ENCODE peak calls at places on chromosome 2, in five cellular contexts. One of them, this sample, is unnamed. For H3K27me3, the result is how much of the 10 kb centered on the place peaks cover.

GRCh38 chr2:150644298-150645067 is 157.0 kb upstream of the RND3 start:
- DNase-seq in esophagus muscularis mucosa: no peak
- DNase-seq in Peyer's patch: no peak
- DNase-seq in endodermal cell: no peak
- DNase-seq in pancreas: no peak
- DNase-seq in this sample: no peak

GRCh38 chr2:144324446-144325045 is 195.4 kb downstream of the ZEB2 start:
- DNase-seq in esophagus muscularis mucosa: no peak
- DNase-seq in Peyer's patch: no peak
- DNase-seq in endodermal cell: no peak
- DNase-seq in pancreas: no peak
- DNase-seq in this sample: no peak

GRCh38 chr2:60550151-60550983 is 3.1 kb downstream of the BCL11A start:
- DNase-seq in esophagus muscularis mucosa: no peak
- DNase-seq in Peyer's patch: peak
- DNase-seq in endodermal cell: peak
- DNase-seq in pancreas: peak
- DNase-seq in this sample: peak

GRCh38 chr2:184067502-184067901 is 530.8 kb upstream of the ZNF804A start:
- DNase-seq in esophagus muscularis mucosa: no peak
- DNase-seq in Peyer's patch: no peak
- DNase-seq in endodermal cell: peak
- DNase-seq in pancreas: no peak
- DNase-seq in this sample: no peak

GRCh38 chr2:226185613-226186211 is 613.9 kb downstream of the IRS1 start:
- DNase-seq in esophagus muscularis mucosa: no peak
- DNase-seq in Peyer's patch: no peak
- DNase-seq in endodermal cell: no peak
- DNase-seq in pancreas: no peak
- DNase-seq in this sample: no peak

GRCh38 chr2:128395196-128395595 is 76.5 kb upstream of the HS6ST1 start:
- DNase-seq in esophagus muscularis mucosa: no peak
- DNase-seq in Peyer's patch: no peak
- DNase-seq in endodermal cell: peak
- DNase-seq in pancreas: no peak
- DNase-seq in this sample: no peak

GRCh38 chr2:979286-979928 is 28.8 kb downstream of the SNTG2 start:
- DNase-seq in esophagus muscularis mucosa: peak
- DNase-seq in Peyer's patch: no peak
- DNase-seq in endodermal cell: peak
- DNase-seq in pancreas: no peak
- DNase-seq in this sample: no peak

GRCh38 chr2:37774976-37775907 is 103.8 kb upstream of the CDC42EP3 start:
- DNase-seq in esophagus muscularis mucosa: no peak
- DNase-seq in Peyer's patch: no peak
- DNase-seq in endodermal cell: no peak
- DNase-seq in pancreas: no peak
- DNase-seq in this sample: no peak

GRCh38 chr2:152037711-152038110 is 61.1 kb downstream of the CACNB4 start:
- DNase-seq in esophagus muscularis mucosa: no peak
- DNase-seq in Peyer's patch: no peak
- DNase-seq in endodermal cell: peak
- DNase-seq in pancreas: no peak
- DNase-seq in this sample: peak

GRCh38 chr2:181785677-181786344 is 105.5 kb upstream of the NEUROD1 start:
- DNase-seq in esophagus muscularis mucosa: no peak
- DNase-seq in Peyer's patch: no peak
- DNase-seq in endodermal cell: no peak
- DNase-seq in pancreas: no peak
- DNase-seq in this sample: no peak

GRCh38 chr2:220001693-220002260 is 374.3 kb downstream of the SLC4A3 start:
- DNase-seq in esophagus muscularis mucosa: no peak
- DNase-seq in Peyer's patch: no peak
- DNase-seq in endodermal cell: no peak
- DNase-seq in pancreas: no peak
- DNase-seq in this sample: no peak

GRCh38 chr2:145228506-145228905 is 708.6 kb upstream of the ZEB2 start:
- DNase-seq in esophagus muscularis mucosa: no peak
- DNase-seq in Peyer's patch: no peak
- DNase-seq in endodermal cell: no peak
- DNase-seq in pancreas: no peak
- DNase-seq in this sample: no peak

GRCh38 chr2:68368657-68369339 is 3.7 kb downstream of the PLEK start:
- DNase-seq in esophagus muscularis mucosa: no peak
- DNase-seq in Peyer's patch: no peak
- DNase-seq in endodermal cell: no peak
- DNase-seq in pancreas: no peak
- DNase-seq in this sample: no peak

GRCh38 chr2:6626406-6627012 is 239.2 kb downstream of the CMPK2 start:
- DNase-seq in esophagus muscularis mucosa: no peak
- DNase-seq in Peyer's patch: no peak
- DNase-seq in endodermal cell: no peak
- DNase-seq in pancreas: no peak
- DNase-seq in this sample: no peak

GRCh38 chr2:163610817-163611556 is 124.8 kb downstream of the FIGN start:
- DNase-seq in esophagus muscularis mucosa: no peak
- DNase-seq in Peyer's patch: no peak
- DNase-seq in endodermal cell: peak
- DNase-seq in pancreas: peak
- DNase-seq in this sample: peak

GRCh38 chr2:147352775-147353381 is 492.0 kb upstream of the ACVR2A start:
- DNase-seq in esophagus muscularis mucosa: no peak
- DNase-seq in Peyer's patch: no peak
- DNase-seq in endodermal cell: no peak
- DNase-seq in pancreas: no peak
- DNase-seq in this sample: no peak

GRCh38 chr2:201313362-201313761 is 43.8 kb downstream of the FLACC1 start:
- DNase-seq in esophagus muscularis mucosa: no peak
- DNase-seq in Peyer's patch: no peak
- DNase-seq in endodermal cell: no peak
- DNase-seq in pancreas: no peak
- DNase-seq in this sample: no peak

GRCh38 chr2:207974214-207974600 is 51.1 kb downstream of the PLEKHM3 start:
- DNase-seq in esophagus muscularis mucosa: no peak
- DNase-seq in Peyer's patch: no peak
- DNase-seq in endodermal cell: no peak
- DNase-seq in pancreas: no peak
- DNase-seq in this sample: no peak

GRCh38 chr2:191486584-191487320 is 191.2 kb upstream of the NABP1 start:
- DNase-seq in esophagus muscularis mucosa: no peak
- DNase-seq in Peyer's patch: peak
- DNase-seq in endodermal cell: no peak
- DNase-seq in pancreas: no peak
- DNase-seq in this sample: no peak

GRCh38 chr2:128686498-128686861 is 367.8 kb upstream of the HS6ST1 start:
- DNase-seq in esophagus muscularis mucosa: no peak
- DNase-seq in Peyer's patch: no peak
- DNase-seq in endodermal cell: no peak
- DNase-seq in pancreas: no peak
- DNase-seq in this sample: no peak

GRCh38 chr2:138087761-138088602 is 123.7 kb downstream of the HNMT start:
- DNase-seq in esophagus muscularis mucosa: no peak
- DNase-seq in Peyer's patch: no peak
- DNase-seq in endodermal cell: no peak
- DNase-seq in pancreas: peak
- DNase-seq in this sample: peak

GRCh38 chr2:223366566-223366965 is 235.6 kb downstream of the SCG2 start:
- DNase-seq in esophagus muscularis mucosa: no peak
- DNase-seq in Peyer's patch: no peak
- DNase-seq in endodermal cell: no peak
- DNase-seq in pancreas: no peak
- DNase-seq in this sample: no peak

GRCh38 chr2:24722141-24722790 is 70.9 kb downstream of the PTRHD1 start:
- DNase-seq in esophagus muscularis mucosa: no peak
- DNase-seq in Peyer's patch: no peak
- DNase-seq in endodermal cell: no peak
- DNase-seq in pancreas: no peak
- DNase-seq in this sample: no peak

GRCh38 chr2:53859354-53860159 is at the start of gene GPR75:
- DNase-seq in esophagus muscularis mucosa: no peak
- DNase-seq in Peyer's patch: no peak
- DNase-seq in endodermal cell: peak
- DNase-seq in pancreas: peak
- DNase-seq in this sample: peak

GRCh38 chr2:172436889-172437288 is 9.5 kb downstream of the ITGA6 start:
- DNase-seq in esophagus muscularis mucosa: no peak
- DNase-seq in Peyer's patch: no peak
- DNase-seq in endodermal cell: no peak
- DNase-seq in pancreas: no peak
- DNase-seq in this sample: no peak

GRCh38 chr2:102187191-102188150 is 648 bp downstream of the IL1RL2 start:
- DNase-seq in esophagus muscularis mucosa: no peak
- DNase-seq in Peyer's patch: peak
- DNase-seq in endodermal cell: peak
- DNase-seq in pancreas: peak
- DNase-seq in this sample: peak

DNA sequence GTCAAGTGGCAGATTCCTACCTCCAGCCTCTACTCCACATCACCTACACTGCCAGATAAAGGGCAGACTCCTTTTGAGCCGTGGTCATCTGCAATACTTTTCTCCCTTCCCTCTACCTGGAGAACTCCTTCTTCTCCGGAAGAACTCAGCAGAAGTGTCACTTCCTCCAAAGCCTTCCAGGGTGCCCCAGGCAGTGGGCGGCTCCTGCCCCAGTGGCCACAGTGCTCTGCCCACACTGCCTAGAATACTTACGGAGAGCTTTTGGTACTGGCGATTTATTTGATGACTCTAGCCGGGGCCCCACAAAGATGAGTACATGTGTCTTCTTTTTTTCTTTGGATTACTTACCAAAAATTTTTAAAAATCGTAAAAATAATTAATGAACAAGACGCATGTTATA is 39.7 kb downstream of the FOSL2 start:
- DNase-seq in esophagus muscularis mucosa: no peak
- DNase-seq in Peyer's patch: no peak
- DNase-seq in endodermal cell: no peak
- DNase-seq in pancreas: no peak
- DNase-seq in this sample: no peak
- H3K27ac ChIP-seq in esophagus muscularis mucosa: no peak
- H3K27ac ChIP-seq in Peyer's patch: no peak
- H3K27ac ChIP-seq in endodermal cell: no peak
- H3K27ac ChIP-seq in pancreas: no peak
- H3K27ac ChIP-seq in this sample: no peak

DNA sequence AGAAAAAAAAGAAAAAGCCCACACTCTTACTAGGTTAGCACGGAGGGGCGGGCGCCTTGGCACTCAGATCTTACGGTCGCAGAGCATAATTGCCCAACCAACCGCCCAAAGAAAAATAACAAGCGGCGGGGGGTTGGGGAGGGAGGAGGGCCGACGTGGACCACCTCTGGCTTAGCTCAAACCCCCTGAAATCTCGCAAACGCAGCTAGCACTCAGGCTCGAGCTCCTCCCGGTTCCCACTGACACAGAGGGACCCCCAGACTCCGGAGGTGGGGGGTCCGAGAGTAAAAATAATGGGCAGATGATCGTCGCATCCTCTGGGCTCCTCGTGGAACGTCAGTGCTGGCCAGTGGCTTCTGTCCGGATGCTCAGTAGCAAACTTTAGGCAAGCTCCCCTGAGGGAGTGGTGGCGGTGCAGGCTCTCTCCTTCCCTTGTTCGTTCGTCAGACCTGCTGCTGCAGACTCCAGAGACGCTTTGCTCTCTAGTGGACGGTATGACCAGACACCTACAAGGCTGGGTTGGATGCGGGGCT is 12.0 kb downstream of the CATIP start:
- DNase-seq in esophagus muscularis mucosa: no peak
- DNase-seq in Peyer's patch: peak
- DNase-seq in endodermal cell: peak
- DNase-seq in pancreas: peak
- DNase-seq in this sample: peak
- H3K4me3 ChIP-seq in esophagus muscularis mucosa: peak
- H3K4me3 ChIP-seq in Peyer's patch: no peak
- H3K4me3 ChIP-seq in endodermal cell: no peak
- H3K4me3 ChIP-seq in pancreas: no peak
- H3K4me3 ChIP-seq in this sample: peak

GRCh38 chr2:190405069-190405468 is 3.1 kb upstream of the MFSD6 start:
- DNase-seq in esophagus muscularis mucosa: no peak
- DNase-seq in Peyer's patch: no peak
- DNase-seq in endodermal cell: no peak
- DNase-seq in pancreas: no peak
- DNase-seq in this sample: no peak

GRCh38 chr2:190406805-190407204 is 1.4 kb upstream of the MFSD6 start:
- DNase-seq in esophagus muscularis mucosa: no peak
- DNase-seq in Peyer's patch: no peak
- DNase-seq in endodermal cell: no peak
- DNase-seq in pancreas: no peak
- DNase-seq in this sample: no peak

GRCh38 chr2:190404487-190404886 is 3.7 kb upstream of the MFSD6 start:
- DNase-seq in esophagus muscularis mucosa: no peak
- DNase-seq in Peyer's patch: no peak
- DNase-seq in endodermal cell: peak
- DNase-seq in pancreas: no peak
- DNase-seq in this sample: no peak

GRCh38 chr2:190407246-190407661 is 901 bp upstream of the MFSD6 start:
- DNase-seq in esophagus muscularis mucosa: no peak
- DNase-seq in Peyer's patch: peak
- DNase-seq in endodermal cell: peak
- DNase-seq in pancreas: no peak
- DNase-seq in this sample: no peak

DNA sequence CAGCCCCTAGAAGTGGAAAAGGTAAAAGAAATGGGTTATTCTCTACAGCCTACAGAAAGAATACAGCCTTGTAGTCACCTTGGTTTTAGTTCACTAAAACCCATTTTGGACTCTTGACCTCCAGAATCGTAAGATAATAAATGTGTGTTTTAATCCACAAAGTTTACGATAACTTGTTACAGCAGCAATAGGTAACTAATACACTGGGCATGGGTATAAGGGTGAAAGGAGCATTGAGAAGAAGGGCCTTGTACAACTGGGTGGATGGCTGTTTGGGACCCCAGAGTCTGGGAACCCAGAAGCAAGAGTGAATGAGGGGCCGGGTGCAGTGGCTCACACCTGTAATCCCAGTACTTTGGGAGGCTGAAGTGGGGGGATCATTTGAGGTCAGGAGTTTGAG is 2.2 kb upstream of the MFSD6 start:
- DNase-seq in esophagus muscularis mucosa: no peak
- DNase-seq in Peyer's patch: no peak
- DNase-seq in endodermal cell: no peak
- DNase-seq in pancreas: no peak
- DNase-seq in this sample: no peak
- H3K27me3 ChIP-seq in esophagus muscularis mucosa: under half
- H3K27me3 ChIP-seq in Peyer's patch: under half
- H3K27me3 ChIP-seq in endodermal cell: under half
- H3K27me3 ChIP-seq in pancreas: under half
- H3K27me3 ChIP-seq in this sample: under half

GRCh38 chr2:205872716-205873115 is 190.4 kb downstream of the NRP2 start:
- DNase-seq in esophagus muscularis mucosa: no peak
- DNase-seq in Peyer's patch: no peak
- DNase-seq in endodermal cell: no peak
- DNase-seq in pancreas: no peak
- DNase-seq in this sample: no peak

GRCh38 chr2:205868773-205869333 is 186.6 kb downstream of the NRP2 start:
- DNase-seq in esophagus muscularis mucosa: no peak
- DNase-seq in Peyer's patch: no peak
- DNase-seq in endodermal cell: no peak
- DNase-seq in pancreas: no peak
- DNase-seq in this sample: no peak

GRCh38 chr2:205868054-205868453 is 185.8 kb downstream of the NRP2 start:
- DNase-seq in esophagus muscularis mucosa: no peak
- DNase-seq in Peyer's patch: no peak
- DNase-seq in endodermal cell: no peak
- DNase-seq in pancreas: no peak
- DNase-seq in this sample: no peak

GRCh38 chr2:205867371-205867770 is 185.1 kb downstream of the NRP2 start:
- DNase-seq in esophagus muscularis mucosa: no peak
- DNase-seq in Peyer's patch: no peak
- DNase-seq in endodermal cell: no peak
- DNase-seq in pancreas: no peak
- DNase-seq in this sample: no peak

GRCh38 chr2:205869439-205869838 is 187.1 kb downstream of the NRP2 start:
- DNase-seq in esophagus muscularis mucosa: no peak
- DNase-seq in Peyer's patch: no peak
- DNase-seq in endodermal cell: no peak
- DNase-seq in pancreas: no peak
- DNase-seq in this sample: no peak
- H3K27ac ChIP-seq in esophagus muscularis mucosa: no peak
- H3K27ac ChIP-seq in Peyer's patch: no peak
- H3K27ac ChIP-seq in endodermal cell: no peak
- H3K27ac ChIP-seq in pancreas: no peak
- H3K27ac ChIP-seq in this sample: no peak